ENCODE peak calls at places on chromosomes 16 and 17, in five cellular contexts. One of them, this sample, is unnamed.

GRCh38 chr17:51385208-51385607 is 124.9 kb downstream of the UTP18 start:
- DNase-seq in left ventricle myocardium inferior: no peak
- DNase-seq in AG04450: no peak
- DNase-seq in AG09309: no peak
- DNase-seq in choroid plexus epithelial cell: no peak
- DNase-seq in this sample: no peak

GRCh38 chr16:47460301-47460754 is 535 bp downstream of the ITFG1 start:
- DNase-seq in left ventricle myocardium inferior: no peak
- DNase-seq in choroid plexus epithelial cell: no peak
- DNase-seq in AG09309: no peak
- DNase-seq in AG04450: no peak
- DNase-seq in this sample: no peak

GRCh38 chr17:79792984-79793923 is 3.6 kb downstream of the CBX8 start:
- DNase-seq in AG04450: peak
- DNase-seq in choroid plexus epithelial cell: peak
- DNase-seq in left ventricle myocardium inferior: no peak
- DNase-seq in AG09309: peak
- DNase-seq in this sample: no peak

GRCh38 chr16:50351116-50351515 is 17.7 kb downstream of the BRD7 start:
- DNase-seq in left ventricle myocardium inferior: no peak
- DNase-seq in AG04450: no peak
- DNase-seq in choroid plexus epithelial cell: no peak
- DNase-seq in AG09309: no peak
- DNase-seq in this sample: no peak

GRCh38 chr17:37732313-37732712 is 12.5 kb downstream of the HNF1B start:
- DNase-seq in choroid plexus epithelial cell: no peak
- DNase-seq in left ventricle myocardium inferior: no peak
- DNase-seq in AG04450: no peak
- DNase-seq in AG09309: no peak
- DNase-seq in this sample: no peak

GRCh38 chr16:80258407-80258806 is 282.4 kb upstream of the DYNLRB2 start:
- DNase-seq in left ventricle myocardium inferior: no peak
- DNase-seq in AG04450: no peak
- DNase-seq in choroid plexus epithelial cell: no peak
- DNase-seq in AG09309: no peak
- DNase-seq in this sample: no peak

GRCh38 chr17:7465481-7466275 is 13.8 kb downstream of the ZBTB4 start:
- DNase-seq in choroid plexus epithelial cell: no peak
- DNase-seq in left ventricle myocardium inferior: no peak
- DNase-seq in AG04450: no peak
- DNase-seq in AG09309: no peak
- DNase-seq in this sample: no peak

GRCh38 chr17:3738562-3739295 is 15.0 kb downstream of the HASPIN start:
- DNase-seq in AG09309: no peak
- DNase-seq in choroid plexus epithelial cell: no peak
- DNase-seq in AG04450: no peak
- DNase-seq in left ventricle myocardium inferior: no peak
- DNase-seq in this sample: no peak

GRCh38 chr17:28925912-28926365 is 23.1 kb upstream of the DHRS13 start:
- DNase-seq in AG09309: peak
- DNase-seq in left ventricle myocardium inferior: no peak
- DNase-seq in AG04450: no peak
- DNase-seq in choroid plexus epithelial cell: peak
- DNase-seq in this sample: peak

GRCh38 chr16:72013389-72013788 is 4.8 kb downstream of the DHODH start:
- DNase-seq in AG09309: no peak
- DNase-seq in choroid plexus epithelial cell: peak
- DNase-seq in left ventricle myocardium inferior: peak
- DNase-seq in AG04450: no peak
- DNase-seq in this sample: no peak

GRCh38 chr17:64020068-64020766 is at the start of gene ICAM2:
- DNase-seq in AG09309: no peak
- DNase-seq in left ventricle myocardium inferior: peak
- DNase-seq in AG04450: no peak
- DNase-seq in choroid plexus epithelial cell: no peak
- DNase-seq in this sample: peak

GRCh38 chr16:67499159-67499558 is 15.8 kb upstream of the AGRP start:
- DNase-seq in AG09309: no peak
- DNase-seq in AG04450: no peak
- DNase-seq in choroid plexus epithelial cell: no peak
- DNase-seq in left ventricle myocardium inferior: peak
- DNase-seq in this sample: no peak

GRCh38 chr16:13436641-13437423 is 483.1 kb upstream of the ERCC4 start:
- DNase-seq in AG04450: no peak
- DNase-seq in choroid plexus epithelial cell: no peak
- DNase-seq in AG09309: no peak
- DNase-seq in left ventricle myocardium inferior: no peak
- DNase-seq in this sample: peak

GRCh38 chr17:55783684-55784245 is 32.9 kb downstream of the PCTP start:
- DNase-seq in choroid plexus epithelial cell: peak
- DNase-seq in left ventricle myocardium inferior: peak
- DNase-seq in AG09309: peak
- DNase-seq in AG04450: no peak
- DNase-seq in this sample: no peak

GRCh38 chr17:81512984-81513668 is 527 bp upstream of the ACTG1 start:
- DNase-seq in AG04450: no peak
- DNase-seq in AG09309: no peak
- DNase-seq in choroid plexus epithelial cell: peak
- DNase-seq in left ventricle myocardium inferior: peak
- DNase-seq in this sample: peak

GRCh38 chr16:68388124-68388523 is 60.2 kb downstream of the SMPD3 start:
- DNase-seq in choroid plexus epithelial cell: no peak
- DNase-seq in AG04450: no peak
- DNase-seq in AG09309: no peak
- DNase-seq in left ventricle myocardium inferior: no peak
- DNase-seq in this sample: no peak

DNA sequence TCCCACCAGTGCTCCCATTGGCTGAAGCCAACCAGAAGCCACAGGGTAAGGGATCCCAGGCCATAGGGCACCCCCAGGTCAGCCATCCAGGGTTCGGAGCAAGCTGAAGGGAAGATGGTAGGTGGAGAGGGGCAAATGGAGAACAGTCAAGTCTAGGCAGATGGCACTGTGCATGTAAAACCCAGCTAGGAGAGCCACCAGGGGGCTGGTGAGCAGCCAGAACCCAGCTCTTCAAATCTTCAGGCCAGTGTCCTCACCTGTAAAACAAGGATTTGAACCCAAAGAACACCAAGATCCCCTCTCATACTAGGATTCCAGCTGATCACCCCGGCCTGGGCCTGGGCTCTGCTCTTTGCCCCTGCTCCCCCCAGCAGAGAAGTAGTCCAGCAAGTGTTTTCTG is 43.5 kb downstream of the GINS3 start:
- DNase-seq in left ventricle myocardium inferior: no peak
- DNase-seq in AG04450: no peak
- DNase-seq in choroid plexus epithelial cell: no peak
- DNase-seq in AG09309: no peak
- DNase-seq in this sample: no peak
- TF ChIP-seq CTCF in left ventricle myocardium inferior: peak
- TF ChIP-seq CTCF in AG04450: no peak
- TF ChIP-seq CTCF in choroid plexus epithelial cell: no peak
- TF ChIP-seq CTCF in AG09309: no peak
- TF ChIP-seq CTCF in this sample: no peak

DNA sequence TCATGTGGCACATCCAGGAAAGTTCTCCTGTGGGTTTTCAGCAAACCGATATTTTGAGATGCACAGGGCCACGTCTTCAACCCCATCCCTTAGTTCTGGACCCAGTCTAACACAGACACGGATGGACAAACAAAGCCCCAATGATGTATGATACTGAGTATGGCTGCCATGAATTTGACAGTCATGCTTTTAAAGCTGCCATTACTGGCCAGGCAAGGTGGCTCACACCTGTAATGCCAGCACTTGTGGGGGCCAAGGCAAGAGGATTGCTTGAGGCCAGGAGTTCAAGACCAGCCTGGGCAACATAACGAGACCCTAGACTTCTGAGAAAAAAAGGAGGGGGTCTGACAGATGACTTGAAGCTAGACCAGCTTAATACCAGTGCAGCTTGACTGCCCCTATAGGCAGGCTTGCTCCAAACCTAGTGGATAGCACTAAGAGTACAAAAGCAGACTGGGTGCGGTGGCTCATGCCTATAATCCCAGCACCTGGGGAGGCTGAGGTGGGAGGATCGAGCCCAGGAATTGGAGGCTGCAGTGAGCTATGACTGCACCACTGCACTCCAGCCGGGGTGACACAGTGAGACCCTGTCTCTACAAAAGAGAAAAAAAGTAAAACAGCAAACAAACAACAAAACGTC is 10.8 kb upstream of the ZNF629 start:
- DNase-seq in left ventricle myocardium inferior: no peak
- DNase-seq in choroid plexus epithelial cell: peak
- DNase-seq in AG04450: no peak
- DNase-seq in AG09309: no peak
- DNase-seq in this sample: no peak
- TF ChIP-seq CTCF in left ventricle myocardium inferior: no peak
- TF ChIP-seq CTCF in choroid plexus epithelial cell: peak
- TF ChIP-seq CTCF in AG04450: peak
- TF ChIP-seq CTCF in AG09309: no peak
- TF ChIP-seq CTCF in this sample: no peak

DNA sequence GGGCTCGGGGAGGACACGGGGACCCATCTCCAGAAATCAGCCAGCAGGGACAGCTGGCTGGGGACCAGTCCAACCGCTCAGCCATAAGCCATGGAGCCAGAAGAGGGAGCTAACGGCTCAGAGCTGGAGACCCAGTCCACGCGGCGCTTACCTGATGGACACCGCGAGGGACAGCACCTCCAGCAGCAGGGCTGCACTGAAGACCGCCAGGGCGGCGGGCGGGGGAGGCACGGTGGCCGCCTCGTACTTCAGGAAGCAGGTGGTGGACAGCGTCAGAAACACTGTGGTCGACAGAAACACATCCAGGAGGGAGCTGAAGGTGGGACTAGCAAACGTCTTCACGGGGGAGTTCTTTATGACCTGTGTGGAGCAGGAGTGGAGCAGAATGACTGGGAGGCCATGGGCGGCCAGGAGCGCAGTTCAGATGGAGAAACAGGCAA is 102.6 kb upstream of the CREBBP start:
- DNase-seq in left ventricle myocardium inferior: peak
- DNase-seq in choroid plexus epithelial cell: peak
- DNase-seq in AG04450: no peak
- DNase-seq in AG09309: no peak
- DNase-seq in this sample: peak
- TF ChIP-seq CTCF in left ventricle myocardium inferior: peak
- TF ChIP-seq CTCF in choroid plexus epithelial cell: peak
- TF ChIP-seq CTCF in AG04450: peak
- TF ChIP-seq CTCF in AG09309: peak
- TF ChIP-seq CTCF in this sample: peak

GRCh38 chr16:56282455-56282854 is 91.2 kb downstream of the GNAO1 start:
- DNase-seq in choroid plexus epithelial cell: no peak
- DNase-seq in AG09309: no peak
- DNase-seq in left ventricle myocardium inferior: no peak
- DNase-seq in AG04450: no peak
- DNase-seq in this sample: no peak

GRCh38 chr16:56279914-56280313 is 88.6 kb downstream of the GNAO1 start:
- DNase-seq in left ventricle myocardium inferior: no peak
- DNase-seq in AG04450: no peak
- DNase-seq in AG09309: no peak
- DNase-seq in choroid plexus epithelial cell: no peak
- DNase-seq in this sample: no peak

GRCh38 chr16:56279132-56279531 is 87.8 kb downstream of the GNAO1 start:
- DNase-seq in left ventricle myocardium inferior: no peak
- DNase-seq in choroid plexus epithelial cell: no peak
- DNase-seq in AG04450: no peak
- DNase-seq in AG09309: no peak
- DNase-seq in this sample: no peak

GRCh38 chr16:56278196-56278855 is 87.0 kb downstream of the GNAO1 start:
- DNase-seq in left ventricle myocardium inferior: no peak
- DNase-seq in AG04450: no peak
- DNase-seq in AG09309: no peak
- DNase-seq in choroid plexus epithelial cell: no peak
- DNase-seq in this sample: no peak

DNA sequence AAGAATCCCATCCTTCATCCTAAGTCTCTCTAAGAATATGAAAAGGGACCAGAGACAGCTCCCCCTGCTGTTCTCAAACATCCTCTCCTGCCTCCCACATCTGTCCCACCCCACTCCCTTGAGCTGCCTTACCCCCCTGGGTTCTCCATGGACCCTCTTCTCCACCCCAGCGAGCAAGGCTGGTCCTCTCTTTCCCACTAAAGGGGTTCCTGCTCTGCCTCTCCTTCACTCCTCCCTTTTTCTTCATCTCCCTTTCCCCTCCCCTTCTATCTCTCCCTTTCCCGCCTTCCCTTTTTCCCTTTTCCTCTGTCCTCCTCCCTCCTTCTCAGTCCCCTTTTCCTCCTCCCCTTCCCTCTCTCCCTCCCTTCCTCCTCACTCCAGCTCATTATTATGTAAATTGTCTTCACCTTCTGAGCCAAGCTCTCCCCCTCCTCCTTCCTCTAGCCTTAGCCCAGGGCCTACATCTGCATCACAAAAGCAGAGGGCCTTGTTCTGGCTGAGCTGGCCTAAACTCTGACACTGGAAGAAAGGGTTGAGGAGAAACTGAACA is 90.0 kb downstream of the GNAO1 start:
- DNase-seq in left ventricle myocardium inferior: no peak
- DNase-seq in AG09309: no peak
- DNase-seq in AG04450: no peak
- DNase-seq in choroid plexus epithelial cell: peak
- DNase-seq in this sample: no peak
- TF ChIP-seq CTCF in left ventricle myocardium inferior: peak
- TF ChIP-seq CTCF in AG09309: peak
- TF ChIP-seq CTCF in AG04450: peak
- TF ChIP-seq CTCF in choroid plexus epithelial cell: peak
- TF ChIP-seq CTCF in this sample: peak

DNA sequence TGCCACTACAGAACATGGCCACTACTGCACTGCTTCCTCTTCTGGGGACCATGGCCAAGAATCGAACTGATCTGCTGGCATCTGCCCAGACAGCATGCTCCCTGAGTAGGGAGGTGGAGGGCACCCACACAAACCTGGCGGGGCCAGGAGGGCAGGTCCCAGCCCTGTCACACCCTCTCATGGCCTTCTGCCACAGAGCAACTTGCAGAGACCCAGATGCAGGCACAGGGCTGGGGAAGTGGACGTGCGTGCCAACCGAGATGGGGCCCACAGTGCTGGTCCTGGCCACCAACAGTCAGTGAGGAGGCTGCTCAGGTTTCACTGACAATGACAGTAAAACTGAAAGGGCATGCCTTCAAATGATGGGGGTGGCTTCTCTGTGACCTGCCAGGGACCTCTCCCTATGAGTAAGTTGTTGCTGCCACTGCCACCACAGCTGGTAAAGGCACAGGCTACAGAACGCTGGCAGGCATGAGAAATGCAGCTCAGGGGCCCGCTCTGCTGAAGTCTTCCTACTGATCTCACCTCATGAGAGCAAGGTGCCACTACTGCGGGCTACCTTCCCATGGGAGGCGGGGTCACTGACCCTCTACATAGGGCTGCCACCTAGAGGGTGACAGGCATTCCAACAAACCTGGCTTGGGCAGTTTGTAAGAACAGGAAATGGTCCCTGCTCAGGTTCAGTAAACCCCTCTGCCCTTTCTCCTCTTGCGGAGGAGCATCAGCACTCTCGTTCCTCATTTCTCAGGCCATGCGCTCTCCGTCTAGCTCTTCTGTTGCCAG is 15.5 kb downstream of the HIC1 start:
- DNase-seq in choroid plexus epithelial cell: no peak
- DNase-seq in AG09309: no peak
- DNase-seq in AG04450: no peak
- DNase-seq in left ventricle myocardium inferior: no peak
- DNase-seq in this sample: peak
- TF ChIP-seq CTCF in choroid plexus epithelial cell: no peak
- TF ChIP-seq CTCF in AG09309: no peak
- TF ChIP-seq CTCF in AG04450: no peak
- TF ChIP-seq CTCF in left ventricle myocardium inferior: no peak
- TF ChIP-seq CTCF in this sample: no peak

This sample was measured in GM13976.